ENCODE peak calls at places on chromosomes 12 and 14, in five cellular contexts. One of them, this sample, is unnamed.

GRCh38 chr12:132327351-132328171 is 1.8 kb downstream of the GALNT9 start:
- DNase-seq in fibroblast of the aortic adventitia: peak
- DNase-seq in testis: peak
- DNase-seq in fibroblast of lung: peak
- DNase-seq in endothelial cell: no peak
- DNase-seq in this sample: no peak

GRCh38 chr12:121189887-121190155 is 20.1 kb upstream of the P2RX4 start:
- DNase-seq in fibroblast of the aortic adventitia: no peak
- DNase-seq in testis: no peak
- DNase-seq in fibroblast of lung: no peak
- DNase-seq in endothelial cell: no peak
- DNase-seq in this sample: no peak

GRCh38 chr14:20486700-20487401 is 17.6 kb downstream of the PNP start:
- DNase-seq in fibroblast of the aortic adventitia: no peak
- DNase-seq in testis: no peak
- DNase-seq in fibroblast of lung: no peak
- DNase-seq in endothelial cell: no peak
- DNase-seq in this sample: no peak

GRCh38 chr12:131642101-131642540 is 68.8 kb upstream of the SFSWAP start:
- DNase-seq in fibroblast of the aortic adventitia: no peak
- DNase-seq in testis: peak
- DNase-seq in fibroblast of lung: no peak
- DNase-seq in endothelial cell: no peak
- DNase-seq in this sample: peak

GRCh38 chr12:104634044-104634443 is 177.3 kb downstream of the CHST11 start:
- DNase-seq in fibroblast of the aortic adventitia: no peak
- DNase-seq in testis: no peak
- DNase-seq in fibroblast of lung: no peak
- DNase-seq in endothelial cell: no peak
- DNase-seq in this sample: no peak

GRCh38 chr12:90978117-90978770 is 23.3 kb upstream of the CCER1 start:
- DNase-seq in fibroblast of the aortic adventitia: peak
- DNase-seq in testis: no peak
- DNase-seq in fibroblast of lung: peak
- DNase-seq in endothelial cell: no peak
- DNase-seq in this sample: no peak

GRCh38 chr12:75650989-75651695 is 139.7 kb upstream of the KRR1 start:
- DNase-seq in fibroblast of the aortic adventitia: peak
- DNase-seq in testis: peak
- DNase-seq in fibroblast of lung: peak
- DNase-seq in endothelial cell: no peak
- DNase-seq in this sample: no peak

GRCh38 chr12:58387199-58387598 is 445.8 kb downstream of the ATP23 start:
- DNase-seq in fibroblast of the aortic adventitia: peak
- DNase-seq in testis: no peak
- DNase-seq in fibroblast of lung: no peak
- DNase-seq in endothelial cell: no peak
- DNase-seq in this sample: no peak

GRCh38 chr14:102117852-102118251 is 21.8 kb upstream of the WDR20 start:
- DNase-seq in fibroblast of the aortic adventitia: no peak
- DNase-seq in testis: no peak
- DNase-seq in fibroblast of lung: no peak
- DNase-seq in endothelial cell: no peak
- DNase-seq in this sample: no peak

GRCh38 chr14:100860556-100861187 is 34.8 kb downstream of the MEG3 start:
- DNase-seq in fibroblast of the aortic adventitia: no peak
- DNase-seq in testis: no peak
- DNase-seq in fibroblast of lung: no peak
- DNase-seq in endothelial cell: no peak
- DNase-seq in this sample: no peak

GRCh38 chr12:26271889-26272492 is 76.6 kb downstream of the SSPN start:
- DNase-seq in fibroblast of the aortic adventitia: peak
- DNase-seq in testis: peak
- DNase-seq in fibroblast of lung: peak
- DNase-seq in endothelial cell: no peak
- DNase-seq in this sample: no peak
- TF ChIP-seq CTCF in fibroblast of the aortic adventitia: no peak
- TF ChIP-seq CTCF in testis: no peak
- TF ChIP-seq CTCF in fibroblast of lung: no peak
- TF ChIP-seq CTCF in endothelial cell: no peak
- TF ChIP-seq CTCF in this sample: no peak

DNA sequence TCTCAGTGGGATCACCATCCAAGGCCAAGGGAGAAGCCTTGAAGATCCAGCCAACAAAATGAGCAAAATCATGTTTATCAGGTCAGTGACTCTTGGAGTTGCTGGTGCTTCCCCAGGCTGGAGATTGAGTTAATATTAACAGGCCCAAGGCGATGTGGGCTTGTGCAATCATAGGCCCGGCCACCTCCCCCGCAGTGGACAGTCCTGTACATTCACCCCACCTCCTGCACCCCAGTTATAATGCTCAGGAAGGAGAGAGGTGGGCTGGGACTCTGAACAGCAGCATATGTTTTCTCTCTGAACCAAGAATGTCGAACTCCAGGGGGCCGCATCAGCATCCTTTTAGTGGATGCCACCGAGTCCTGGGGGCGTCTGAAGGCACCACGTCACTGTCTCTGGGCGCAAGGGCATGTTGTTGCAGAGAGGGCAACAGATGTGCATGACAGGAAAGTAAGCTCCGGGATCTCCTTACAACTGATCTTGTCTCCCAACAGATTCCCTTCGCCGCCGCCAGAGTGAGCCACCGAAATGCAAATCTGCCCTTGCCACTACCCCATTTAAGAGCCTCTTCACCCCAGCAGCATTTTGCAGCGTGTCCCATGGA is 32.2 kb upstream of the SERPINA6 start:
- DNase-seq in fibroblast of the aortic adventitia: peak
- DNase-seq in testis: peak
- DNase-seq in fibroblast of lung: peak
- DNase-seq in endothelial cell: peak
- DNase-seq in this sample: no peak
- TF ChIP-seq CTCF in fibroblast of the aortic adventitia: peak
- TF ChIP-seq CTCF in testis: no peak
- TF ChIP-seq CTCF in fibroblast of lung: peak
- TF ChIP-seq CTCF in endothelial cell: no peak
- TF ChIP-seq CTCF in this sample: no peak

GRCh38 chr14:77406718-77407117 is 16.6 kb downstream of the NOXRED1 start:
- DNase-seq in fibroblast of the aortic adventitia: peak
- DNase-seq in testis: no peak
- DNase-seq in fibroblast of lung: peak
- DNase-seq in endothelial cell: no peak
- DNase-seq in this sample: no peak

GRCh38 chr14:77403798-77404197 is 19.5 kb downstream of the NOXRED1 start:
- DNase-seq in fibroblast of the aortic adventitia: no peak
- DNase-seq in testis: no peak
- DNase-seq in fibroblast of lung: no peak
- DNase-seq in endothelial cell: no peak
- DNase-seq in this sample: no peak

GRCh38 chr14:77407158-77407557 is 16.2 kb downstream of the NOXRED1 start:
- DNase-seq in fibroblast of the aortic adventitia: no peak
- DNase-seq in testis: peak
- DNase-seq in fibroblast of lung: no peak
- DNase-seq in endothelial cell: no peak
- DNase-seq in this sample: no peak

GRCh38 chr14:77406086-77406485 is 17.2 kb downstream of the NOXRED1 start:
- DNase-seq in fibroblast of the aortic adventitia: no peak
- DNase-seq in testis: no peak
- DNase-seq in fibroblast of lung: no peak
- DNase-seq in endothelial cell: no peak
- DNase-seq in this sample: no peak

GRCh38 chr14:77409131-77409533 is 14.2 kb downstream of the NOXRED1 start:
- DNase-seq in fibroblast of the aortic adventitia: peak
- DNase-seq in testis: no peak
- DNase-seq in fibroblast of lung: peak
- DNase-seq in endothelial cell: peak
- DNase-seq in this sample: peak
- TF ChIP-seq CTCF in fibroblast of the aortic adventitia: peak
- TF ChIP-seq CTCF in testis: no peak
- TF ChIP-seq CTCF in fibroblast of lung: peak
- TF ChIP-seq CTCF in endothelial cell: no peak
- TF ChIP-seq CTCF in this sample: peak

GRCh38 chr14:59678352-59678751 is 101.7 kb upstream of the CCDC175 start:
- DNase-seq in fibroblast of the aortic adventitia: no peak
- DNase-seq in testis: no peak
- DNase-seq in fibroblast of lung: no peak
- DNase-seq in endothelial cell: no peak
- DNase-seq in this sample: no peak

GRCh38 chr14:59675394-59675793 is 98.8 kb upstream of the CCDC175 start:
- DNase-seq in fibroblast of the aortic adventitia: no peak
- DNase-seq in testis: no peak
- DNase-seq in fibroblast of lung: no peak
- DNase-seq in endothelial cell: no peak
- DNase-seq in this sample: no peak

GRCh38 chr14:59677771-59678211 is 101.2 kb upstream of the CCDC175 start:
- DNase-seq in fibroblast of the aortic adventitia: peak
- DNase-seq in testis: no peak
- DNase-seq in fibroblast of lung: no peak
- DNase-seq in endothelial cell: no peak
- DNase-seq in this sample: no peak

DNA sequence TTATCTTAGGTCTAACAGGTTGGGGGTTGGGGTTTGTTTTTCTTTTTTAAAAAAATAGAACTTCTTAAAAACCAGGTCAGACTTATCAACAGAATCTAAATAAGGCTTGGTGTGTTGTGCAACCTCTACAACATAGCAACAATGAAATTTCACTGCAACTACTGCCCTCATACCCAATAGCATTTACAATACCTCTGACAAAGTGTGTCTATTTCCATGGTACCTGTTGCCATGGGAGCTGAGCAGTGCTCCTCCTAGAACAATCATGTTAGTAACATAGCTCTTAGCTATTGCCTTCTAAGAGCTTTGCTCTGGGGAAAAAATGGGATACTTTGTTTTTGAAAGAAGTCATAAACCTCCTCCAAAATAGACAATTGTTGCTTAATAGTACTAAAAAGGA is 103.3 kb upstream of the CCDC175 start:
- DNase-seq in fibroblast of the aortic adventitia: peak
- DNase-seq in testis: peak
- DNase-seq in fibroblast of lung: no peak
- DNase-seq in endothelial cell: no peak
- DNase-seq in this sample: no peak
- TF ChIP-seq CTCF in fibroblast of the aortic adventitia: no peak
- TF ChIP-seq CTCF in testis: no peak
- TF ChIP-seq CTCF in fibroblast of lung: no peak
- TF ChIP-seq CTCF in endothelial cell: no peak
- TF ChIP-seq CTCF in this sample: no peak

GRCh38 chr14:96098309-96098998 is 59.3 kb downstream of the C14orf132 start:
- DNase-seq in fibroblast of the aortic adventitia: peak
- DNase-seq in testis: peak
- DNase-seq in fibroblast of lung: peak
- DNase-seq in endothelial cell: peak
- DNase-seq in this sample: peak
- TF ChIP-seq CTCF in fibroblast of the aortic adventitia: peak
- TF ChIP-seq CTCF in testis: no peak
- TF ChIP-seq CTCF in fibroblast of lung: peak
- TF ChIP-seq CTCF in endothelial cell: peak
- TF ChIP-seq CTCF in this sample: peak

GRCh38 chr14:99441157-99441870 is 39.3 kb downstream of the SETD3 start:
- DNase-seq in fibroblast of the aortic adventitia: no peak
- DNase-seq in testis: no peak
- DNase-seq in fibroblast of lung: no peak
- DNase-seq in endothelial cell: peak
- DNase-seq in this sample: no peak
- TF ChIP-seq CTCF in fibroblast of the aortic adventitia: no peak
- TF ChIP-seq CTCF in testis: no peak
- TF ChIP-seq CTCF in fibroblast of lung: no peak
- TF ChIP-seq CTCF in endothelial cell: peak
- TF ChIP-seq CTCF in this sample: no peak

GRCh38 chr14:61750708-61751474 is 11.3 kb upstream of the SNAPC1 start:
- DNase-seq in fibroblast of the aortic adventitia: peak
- DNase-seq in testis: peak
- DNase-seq in fibroblast of lung: peak
- DNase-seq in endothelial cell: peak
- DNase-seq in this sample: peak

GRCh38 chr14:61747342-61747741 is 14.9 kb upstream of the SNAPC1 start:
- DNase-seq in fibroblast of the aortic adventitia: no peak
- DNase-seq in testis: no peak
- DNase-seq in fibroblast of lung: peak
- DNase-seq in endothelial cell: no peak
- DNase-seq in this sample: no peak

GRCh38 chr14:61751475-61751989 is 10.7 kb upstream of the SNAPC1 start:
- DNase-seq in fibroblast of the aortic adventitia: no peak
- DNase-seq in testis: no peak
- DNase-seq in fibroblast of lung: no peak
- DNase-seq in endothelial cell: no peak
- DNase-seq in this sample: no peak

GRCh38 chr14:61749867-61750266 is 12.4 kb upstream of the SNAPC1 start:
- DNase-seq in fibroblast of the aortic adventitia: no peak
- DNase-seq in testis: no peak
- DNase-seq in fibroblast of lung: peak
- DNase-seq in endothelial cell: no peak
- DNase-seq in this sample: peak

DNA sequence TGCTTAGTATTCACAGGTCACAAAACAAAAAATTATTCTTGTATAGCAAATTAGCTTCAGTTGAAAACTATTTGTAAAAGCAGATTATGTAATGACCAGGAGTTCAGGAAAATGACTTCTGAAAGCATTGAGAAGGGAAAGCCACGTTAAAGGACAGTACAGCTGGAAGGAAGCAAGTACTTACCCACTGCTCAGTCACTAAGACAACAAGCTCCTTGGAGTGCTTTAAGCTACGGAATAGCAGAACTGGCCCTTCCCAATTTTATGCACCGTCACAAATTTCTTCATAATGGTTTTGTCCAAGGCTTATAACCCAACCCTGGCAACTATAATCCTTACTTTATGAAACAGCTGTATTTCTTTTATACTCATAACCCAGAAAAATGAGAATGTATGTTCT is 13.0 kb upstream of the SNAPC1 start:
- DNase-seq in fibroblast of the aortic adventitia: peak
- DNase-seq in testis: no peak
- DNase-seq in fibroblast of lung: peak
- DNase-seq in endothelial cell: no peak
- DNase-seq in this sample: no peak
- TF ChIP-seq CTCF in fibroblast of the aortic adventitia: no peak
- TF ChIP-seq CTCF in testis: no peak
- TF ChIP-seq CTCF in fibroblast of lung: no peak
- TF ChIP-seq CTCF in endothelial cell: no peak
- TF ChIP-seq CTCF in this sample: no peak

DNA sequence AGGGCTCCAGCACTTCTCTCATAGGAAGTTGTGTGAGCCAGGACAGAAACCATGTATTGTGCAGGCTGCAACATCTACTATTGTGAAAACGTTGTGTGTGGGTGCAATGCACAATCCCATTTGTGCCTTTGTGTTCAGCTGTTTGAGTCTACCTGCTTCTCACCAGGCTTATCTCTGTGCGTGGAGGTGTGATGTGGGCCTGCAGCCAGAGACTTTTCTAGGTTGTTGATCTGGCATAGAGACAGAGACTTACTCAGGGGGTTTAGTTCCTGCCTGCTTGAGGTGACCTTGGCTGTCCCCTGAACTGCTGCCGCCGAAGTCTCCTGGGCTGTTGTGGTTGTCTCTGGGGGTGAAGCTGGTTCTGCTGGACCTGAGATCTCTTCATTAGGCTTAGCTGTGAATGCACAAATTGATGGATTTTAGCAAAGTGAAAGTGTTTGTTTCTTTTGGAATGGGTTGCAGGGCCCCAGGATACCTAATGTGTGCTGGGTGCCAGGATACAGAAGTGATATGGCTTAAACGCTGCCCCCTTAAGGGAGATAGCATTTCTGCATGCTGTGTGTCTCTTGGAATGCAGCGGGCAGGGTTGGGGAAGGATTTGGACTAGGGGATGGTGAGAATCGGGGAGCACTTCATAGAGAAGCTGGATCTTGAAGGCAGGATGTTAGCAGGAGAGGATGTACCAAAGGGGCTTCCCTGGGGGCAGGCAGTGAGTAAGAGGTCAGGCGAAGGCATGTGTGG is 2.5 kb downstream of the LACRT start:
- DNase-seq in fibroblast of the aortic adventitia: no peak
- DNase-seq in testis: no peak
- DNase-seq in fibroblast of lung: no peak
- DNase-seq in endothelial cell: no peak
- DNase-seq in this sample: no peak
- TF ChIP-seq CTCF in fibroblast of the aortic adventitia: no peak
- TF ChIP-seq CTCF in testis: no peak
- TF ChIP-seq CTCF in fibroblast of lung: no peak
- TF ChIP-seq CTCF in endothelial cell: no peak
- TF ChIP-seq CTCF in this sample: no peak

This sample was measured in Caco-2.